ENCODE peak calls at places on chromosomes 1 and 21, in eight cellular contexts. H is central memory CD4-positive, alpha-beta T cell; N is ELF-1; F is EH; X is WTC11; T is CD8-positive, alpha-beta memory T cell; Q is PC-3; R is fibroblast of lung. W is an unnamed sample.

GRCh38 chr1:1079408-1080121 is 5.5 kb upstream of the RNF223 start:
- DNase-seq in X (peak), Q (peak), H (no peak), N (peak), F (peak), R (peak), T (peak), W (peak)

GRCh38 chr1:241702436-241702835 is 50.4 kb downstream of the WDR64 start:
- DNase-seq in N (no peak), X (no peak), R (peak), T (no peak), H (no peak), F (peak), Q (peak), W (no peak)

GRCh38 chr1:238343869-238344268 is 453.1 kb upstream of the ZP4 start:
- DNase-seq in X (no peak), F (no peak), H (no peak), R (no peak), T (no peak), Q (no peak), N (no peak), W (no peak)

GRCh38 chr1:110338200-110339039 is 757 bp upstream of the RBM15 start:
- DNase-seq in H (peak), T (peak), N (no peak), R (peak), Q (peak), F (no peak), X (peak), W (no peak)

GRCh38 chr1:178503849-178504248 is 7.1 kb upstream of the CLEC20A start:
- DNase-seq in Q (no peak), X (no peak), R (no peak), N (no peak), F (no peak), T (no peak), H (no peak), W (no peak)

GRCh38 chr1:109161836-109162606 is 48.1 kb downstream of the ELAPOR1 start:
- DNase-seq in X (no peak), F (peak), R (peak), N (peak), Q (peak), H (peak), T (no peak), W (peak)

GRCh38 chr1:169601096-169601881 is 15.0 kb upstream of the F5 start:
- DNase-seq in T (peak), Q (peak), F (peak), X (no peak), N (no peak), H (no peak), R (peak), W (peak)

GRCh38 chr1:61081637-61082335 is 575 bp upstream of the NFIA start:
- DNase-seq in N (no peak), T (peak), F (peak), X (peak), H (peak), Q (peak), R (peak), W (peak)

GRCh38 chr21:32819702-32820101 is 48.1 kb upstream of the PAXBP1 start:
- DNase-seq in Q (peak), H (no peak), X (no peak), R (peak), N (no peak), F (peak), T (no peak), W (no peak)

GRCh38 chr1:215087603-215088002 is 5.1 kb downstream of the KCNK2 start:
- DNase-seq in N (no peak), X (no peak), Q (peak), H (no peak), F (no peak), T (no peak), R (no peak), W (no peak)

W was measured in mesendoderm.